ENCODE peak calls at places on chromosome 17, in eight cellular contexts. One of them, this sample, is unnamed.
A peak's percentile ranks its signal among the peaks of the same experiment; 100 is the strongest.

GRCh38 chr17:66567234-66568170 is 265.1 kb downstream of the PRKCA start:
- DNase-seq in memory B cell: peak; percentile 37
- DNase-seq in prostate gland: peak; percentile 57
- DNase-seq in activated CD4-positive, alpha-beta T cell treated with anti-CD3 and anti-CD28 coated beads, Interleukin-2, amount 50 U/mL, for 1 hour: peak; percentile 84
- DNase-seq in EL: peak; percentile 93
- DNase-seq in aorta: peak; percentile 82
- DNase-seq in left ventricle myocardium inferior: peak; percentile 72
- DNase-seq in CD8-positive, alpha-beta T cell: peak; percentile 87
- DNase-seq in this sample: peak; percentile 86

GRCh38 chr17:30380106-30380420 is 1.3 kb downstream of the CPD start:
- DNase-seq in left ventricle myocardium inferior: no peak
- DNase-seq in aorta: no peak
- DNase-seq in activated CD4-positive, alpha-beta T cell treated with anti-CD3 and anti-CD28 coated beads, Interleukin-2, amount 50 U/mL, for 1 hour: no peak
- DNase-seq in memory B cell: peak; percentile 16
- DNase-seq in EL: peak; percentile 29
- DNase-seq in CD8-positive, alpha-beta T cell: no peak
- DNase-seq in prostate gland: no peak
- DNase-seq in this sample: no peak

GRCh38 chr17:61389670-61390478 is 9.8 kb upstream of the TBX2 start:
- DNase-seq in prostate gland: no peak
- DNase-seq in aorta: peak; percentile 66
- DNase-seq in left ventricle myocardium inferior: no peak
- DNase-seq in memory B cell: no peak
- DNase-seq in activated CD4-positive, alpha-beta T cell treated with anti-CD3 and anti-CD28 coated beads, Interleukin-2, amount 50 U/mL, for 1 hour: peak; percentile 34
- DNase-seq in CD8-positive, alpha-beta T cell: peak; percentile 28
- DNase-seq in EL: peak; percentile 32
- DNase-seq in this sample: peak; percentile 52

GRCh38 chr17:33080091-33080490 is 88.4 kb downstream of the SPACA3 start:
- DNase-seq in left ventricle myocardium inferior: no peak
- DNase-seq in aorta: no peak
- DNase-seq in activated CD4-positive, alpha-beta T cell treated with anti-CD3 and anti-CD28 coated beads, Interleukin-2, amount 50 U/mL, for 1 hour: no peak
- DNase-seq in prostate gland: no peak
- DNase-seq in CD8-positive, alpha-beta T cell: no peak
- DNase-seq in memory B cell: no peak
- DNase-seq in EL: no peak
- DNase-seq in this sample: no peak

GRCh38 chr17:46194393-46195216 is 1.4 kb upstream of the KANSL1 start:
- DNase-seq in activated CD4-positive, alpha-beta T cell treated with anti-CD3 and anti-CD28 coated beads, Interleukin-2, amount 50 U/mL, for 1 hour: peak; percentile 28
- DNase-seq in memory B cell: peak; percentile 65
- DNase-seq in EL: peak; percentile 73
- DNase-seq in prostate gland: no peak
- DNase-seq in left ventricle myocardium inferior: no peak
- DNase-seq in aorta: no peak
- DNase-seq in CD8-positive, alpha-beta T cell: peak; percentile 57
- DNase-seq in this sample: peak; percentile 30

GRCh38 chr17:47957591-47958490 is at the start of gene PRR15L:
- DNase-seq in EL: no peak
- DNase-seq in activated CD4-positive, alpha-beta T cell treated with anti-CD3 and anti-CD28 coated beads, Interleukin-2, amount 50 U/mL, for 1 hour: no peak
- DNase-seq in CD8-positive, alpha-beta T cell: no peak
- DNase-seq in left ventricle myocardium inferior: no peak
- DNase-seq in prostate gland: peak; percentile 77
- DNase-seq in memory B cell: no peak
- DNase-seq in aorta: no peak
- DNase-seq in this sample: no peak

GRCh38 chr17:1011760-1012735 is 15.1 kb downstream of the TIMM22 start:
- DNase-seq in CD8-positive, alpha-beta T cell: no peak
- DNase-seq in activated CD4-positive, alpha-beta T cell treated with anti-CD3 and anti-CD28 coated beads, Interleukin-2, amount 50 U/mL, for 1 hour: no peak
- DNase-seq in EL: no peak
- DNase-seq in aorta: no peak
- DNase-seq in prostate gland: no peak
- DNase-seq in left ventricle myocardium inferior: no peak
- DNase-seq in memory B cell: no peak
- DNase-seq in this sample: no peak

GRCh38 chr17:49646391-49647255 is 31.3 kb downstream of the SPOP start:
- DNase-seq in prostate gland: no peak
- DNase-seq in EL: peak; percentile 87
- DNase-seq in aorta: peak; percentile 71
- DNase-seq in left ventricle myocardium inferior: no peak
- DNase-seq in memory B cell: no peak
- DNase-seq in activated CD4-positive, alpha-beta T cell treated with anti-CD3 and anti-CD28 coated beads, Interleukin-2, amount 50 U/mL, for 1 hour: no peak
- DNase-seq in CD8-positive, alpha-beta T cell: no peak
- DNase-seq in this sample: no peak

GRCh38 chr17:17376362-17376761 is 73.2 kb downstream of the NT5M start:
- DNase-seq in prostate gland: no peak
- DNase-seq in aorta: no peak
- DNase-seq in CD8-positive, alpha-beta T cell: no peak
- DNase-seq in memory B cell: no peak
- DNase-seq in left ventricle myocardium inferior: no peak
- DNase-seq in activated CD4-positive, alpha-beta T cell treated with anti-CD3 and anti-CD28 coated beads, Interleukin-2, amount 50 U/mL, for 1 hour: no peak
- DNase-seq in EL: peak; percentile 51
- DNase-seq in this sample: no peak

GRCh38 chr17:1713878-1714487 is 3.8 kb upstream of the TLCD2 start:
- DNase-seq in left ventricle myocardium inferior: no peak
- DNase-seq in prostate gland: peak; percentile 49
- DNase-seq in memory B cell: no peak
- DNase-seq in CD8-positive, alpha-beta T cell: no peak
- DNase-seq in EL: peak; percentile 64
- DNase-seq in aorta: peak; percentile 48
- DNase-seq in activated CD4-positive, alpha-beta T cell treated with anti-CD3 and anti-CD28 coated beads, Interleukin-2, amount 50 U/mL, for 1 hour: no peak
- DNase-seq in this sample: no peak

This sample was measured in activated CD8-positive, alpha-beta memory T cell treated with anti-CD3 and anti-CD28 coated beads, Interleukin-2, amount 50 U/mL, for 4 hours.